ENCODE peak calls at places on chromosomes 7 and 10, in five cellular contexts. D is HFF-Myc, E is astrocyte of the spinal cord, C is GM12865, R is heart right ventricle. N is an unnamed sample.

GRCh38 chr7:151759591-151760042 is 117.3 kb downstream of the PRKAG2 start:
- DNase-seq in D (peak; percentile 32), R (peak; percentile 60), C (peak; percentile 65), E (peak; percentile 57), N (no peak)

GRCh38 chr10:20535846-20536245 is 361.3 kb downstream of the NEBL start:
- DNase-seq in E (no peak), R (no peak), C (no peak), D (no peak), N (no peak)

GRCh38 chr7:68440870-68441269 is 1157.4 kb upstream of the AUTS2 start:
- DNase-seq in E (no peak), D (no peak), C (no peak), R (no peak), N (no peak)

GRCh38 chr10:73247509-73248258 is 629 bp upstream of the DNAJC9 start:
- DNase-seq in R (no peak), C (peak; percentile 36), E (no peak), D (no peak), N (no peak)

GRCh38 chr7:4831723-4832495 is 29.9 kb downstream of the PAPOLB start:
- DNase-seq in C (no peak), D (no peak), R (no peak), E (no peak), N (no peak)

GRCh38 chr7:47950714-47951113 is 2.4 kb upstream of the PKD1L1 start:
- DNase-seq in E (no peak), C (no peak), R (peak; percentile 75), D (no peak), N (no peak)

GRCh38 chr10:21100871-21101514 is 203.9 kb upstream of the NEBL start:
- DNase-seq in E (peak; percentile 87), R (no peak), C (no peak), D (no peak), N (no peak)

GRCh38 chr10:3090388-3090787 is 23.0 kb downstream of the PFKP start:
- DNase-seq in R (no peak), D (no peak), E (no peak), C (no peak), N (no peak)

GRCh38 chr10:132264966-132265877 is 42.5 kb downstream of the STK32C start:
- DNase-seq in E (peak; percentile 9), R (no peak), C (no peak), D (no peak), N (no peak)

GRCh38 chr10:571643-572042 is 117.8 kb downstream of the DIP2C start:
- DNase-seq in D (no peak), E (no peak), R (no peak), C (no peak), N (no peak)

GRCh38 chr7:1053002-1053411 is 8.7 kb downstream of the GPR146 start:
- DNase-seq in C (no peak), R (peak; percentile 73), E (no peak), D (no peak), N (no peak)

GRCh38 chr10:23981520-23982309 is 227.2 kb upstream of the KIAA1217 start:
- DNase-seq in R (no peak), D (no peak), C (no peak), E (no peak), N (no peak)

GRCh38 chr7:65251851-65252620 is 121.6 kb upstream of the ZNF92 start:
- DNase-seq in C (peak; percentile 64), D (peak; percentile 15), R (peak; percentile 29), E (peak; percentile 56), N (no peak)

GRCh38 chr10:119659951-119660350 is 8.8 kb downstream of the BAG3 start:
- DNase-seq in D (no peak), E (no peak), R (no peak), C (no peak), N (no peak)

GRCh38 chr10:25064401-25064800 is 48.0 kb downstream of the THNSL1 start:
- DNase-seq in D (no peak), E (no peak), C (no peak), R (no peak), N (no peak)

GRCh38 chr7:87219545-87220025 is at the start of gene TMEM243:
- DNase-seq in R (peak; percentile 79), D (no peak), E (peak; percentile 67), C (peak; percentile 93), N (peak; percentile 78)

GRCh38 chr7:81873559-81873958 is 103.7 kb upstream of the HGF start:
- DNase-seq in C (peak; percentile 72), E (no peak), R (no peak), D (no peak), N (no peak)
- H3K4me3 ChIP-seq in C (no peak overlapping the region), E (no peak overlapping the region), R (no peak overlapping the region), D (no peak overlapping the region), N (no peak overlapping the region)

GRCh38 chr7:107661081-107661864 is 645 bp downstream of the SLC26A4 start:
- DNase-seq in D (no peak), R (peak; percentile 19), C (peak; percentile 57), E (peak; percentile 52), N (no peak)
- H3K4me3 ChIP-seq in D (peak overlapping the region; percentile 45), R (peak overlapping the region; percentile 60), C (peak overlapping the region; percentile 30), E (peak overlapping the region; percentile 37), N (peak overlapping the region; percentile 35)

GRCh38 chr10:129468187-129468586 is 1.1 kb downstream of the MGMT start:
- DNase-seq in C (no peak), E (no peak), R (no peak), D (no peak), N (no peak)
- H3K4me3 ChIP-seq in C (no peak overlapping the region), E (no peak overlapping the region), R (no peak overlapping the region), D (no peak overlapping the region), N (no peak overlapping the region)

GRCh38 chr7:43943702-43944187 is 17.5 kb downstream of the UBE2D4 start:
- DNase-seq in D (no peak), R (no peak), C (no peak), E (no peak), N (no peak)
- H3K4me3 ChIP-seq in D (no peak overlapping the region), R (no peak overlapping the region), C (no peak overlapping the region), E (no peak overlapping the region), N (no peak overlapping the region)

DNA sequence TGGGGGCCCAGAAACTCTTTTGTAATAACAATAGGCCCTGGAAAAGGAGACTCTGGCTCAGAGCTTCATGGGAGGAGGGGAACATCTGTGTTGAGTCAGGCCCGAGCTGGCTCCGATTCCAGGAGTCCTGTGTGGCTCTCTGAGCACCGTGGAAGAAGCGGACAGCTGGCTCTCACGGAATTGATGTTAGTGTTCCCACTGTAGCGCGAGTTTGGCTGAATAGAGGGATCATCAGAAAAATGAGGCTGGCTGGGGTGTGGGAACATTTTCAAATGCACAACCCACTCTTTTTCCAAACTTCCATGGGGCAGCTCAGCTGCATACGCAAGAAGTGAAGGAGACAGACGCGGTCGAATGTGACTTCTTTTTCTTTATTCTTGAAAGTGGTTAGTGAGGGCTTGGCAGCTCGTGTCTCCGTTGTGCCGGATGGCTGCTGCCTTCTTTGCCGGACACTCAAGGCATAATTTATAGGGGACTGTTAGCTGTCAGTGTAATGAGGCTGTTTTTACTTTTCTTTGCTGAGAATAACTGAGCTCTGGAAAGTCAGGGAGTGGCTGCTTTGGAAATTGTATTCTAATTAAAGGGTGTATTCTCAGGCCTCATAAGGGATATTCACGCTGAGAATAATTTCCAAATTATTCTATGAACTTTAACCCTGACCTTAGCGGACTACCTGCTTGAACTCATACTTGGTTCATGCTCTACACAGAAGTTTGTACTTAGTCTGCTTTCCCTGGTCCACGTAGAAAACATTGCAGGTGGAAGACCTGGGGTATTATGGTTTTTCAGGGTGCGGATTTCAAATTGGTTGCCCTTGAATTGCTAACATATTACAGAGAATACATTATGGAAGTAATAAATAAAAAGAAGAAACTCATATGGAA is 23.1 kb downstream of the MDFIC start:
- DNase-seq in C (no peak), R (peak; percentile 76), D (peak; percentile 84), E (peak; percentile 91), N (no peak)
- H3K4me3 ChIP-seq in C (no peak overlapping the region), R (peak overlapping the region; percentile 37), D (peak overlapping the region; percentile 22), E (peak overlapping the region; percentile 21), N (no peak overlapping the region)

GRCh38 chr10:100731603-100732596 is 13.5 kb upstream of the PAX2 start:
- DNase-seq in R (no peak), E (no peak), C (no peak), D (no peak), N (no peak)
- H3K4me3 ChIP-seq in R (no peak overlapping the region), E (no peak overlapping the region), C (no peak overlapping the region), D (no peak overlapping the region), N (no peak overlapping the region)

N was measured in GM12864.